ENCODE peak calls at places on chromosomes 13 and 19, in nine cellular contexts. P, Q, C, Y, O, U, R, J and W are unnamed samples.

GRCh38 chr13:53242015-53242414 is 213.4 kb downstream of the OLFM4 start:
- DNase-seq in J (no peak), P (no peak), Y (no peak), U (no peak), C (no peak), O (no peak), Q (no peak), R (no peak), W (no peak)

GRCh38 chr13:48235100-48235813 is 2.3 kb downstream of the ITM2B start:
- DNase-seq in J (peak; percentile 25), O (no peak), Y (peak; percentile 67), Q (no peak), R (no peak), U (no peak), P (no peak), C (peak; percentile 45), W (no peak)

GRCh38 chr19:10353793-10354391 is 14.5 kb upstream of the ICAM3 start:
- DNase-seq in Q (peak; percentile 55), P (no peak), J (peak; percentile 17), U (no peak), O (peak; percentile 90), R (no peak), C (peak; percentile 95), Y (no peak), W (no peak)

GRCh38 chr19:13270514-13271105 is 120.4 kb downstream of the IER2 start:
- DNase-seq in C (no peak), J (no peak), O (no peak), P (no peak), R (no peak), U (no peak), Y (no peak), Q (no peak), W (no peak)

GRCh38 chr13:27962128-27962841 is 6.8 kb downstream of the CDX2 start:
- DNase-seq in J (no peak), C (no peak), P (peak; percentile 52), R (no peak), Q (no peak), O (no peak), U (no peak), Y (no peak), W (peak; percentile 61)

GRCh38 chr19:45091031-45091918 is 1.7 kb upstream of the PPP1R37 start:
- DNase-seq in O (peak; percentile 98), P (no peak), Y (peak; percentile 99), R (peak; percentile 76), U (peak; percentile 99), J (peak; percentile 99), C (peak; percentile 99), Q (peak; percentile 97), W (peak; percentile 97)

GRCh38 chr19:5947435-5947834 is 30.5 kb downstream of the RANBP3 start:
- DNase-seq in P (no peak), C (peak; percentile 69), U (no peak), R (no peak), O (peak; percentile 69), Y (peak; percentile 64), Q (no peak), J (peak; percentile 67), W (peak; percentile 65)

GRCh38 chr13:31885994-31886393 is 145.6 kb upstream of the FRY start:
- DNase-seq in C (no peak), R (no peak), Y (no peak), U (no peak), O (no peak), P (no peak), J (peak; percentile 4), Q (no peak), W (no peak)

GRCh38 chr13:21668665-21669599 is 1.9 kb upstream of the FGF9 start:
- DNase-seq in O (no peak), C (peak; percentile 68), Y (no peak), J (peak; percentile 69), R (no peak), P (no peak), U (no peak), Q (peak; percentile 40), W (no peak)

GRCh38 chr19:55676384-55676783 is 1.4 kb downstream of the EPN1 start:
- DNase-seq in C (no peak), U (no peak), Y (no peak), O (no peak), Q (no peak), R (no peak), J (peak; percentile 13), P (no peak), W (no peak)

GRCh38 chr13:48818495-48818961 is 157.2 kb upstream of the FNDC3A start:
- DNase-seq in Q (no peak), C (peak; percentile 33), J (peak; percentile 98), R (no peak), P (no peak), Y (no peak), U (no peak), O (no peak), W (peak; percentile 40)

GRCh38 chr13:74975122-74975521 is 506.8 kb downstream of the TBC1D4 start:
- DNase-seq in Q (no peak), C (no peak), O (no peak), U (no peak), R (no peak), J (no peak), P (no peak), Y (no peak), W (no peak)

GRCh38 chr13:88979465-88980180 is 1308.5 kb downstream of the SLITRK5 start:
- DNase-seq in R (no peak), P (no peak), Q (no peak), O (no peak), Y (no peak), U (no peak), J (no peak), C (no peak), W (no peak)

GRCh38 chr13:39484506-39485313 is 118.3 kb downstream of the LHFPL6 start:
- DNase-seq in P (no peak), R (no peak), J (peak; percentile 77), U (no peak), Y (no peak), Q (no peak), C (no peak), O (no peak), W (no peak)

GRCh38 chr19:1567116-1567847 is 843 bp downstream of the MEX3D start:
- DNase-seq in C (peak; percentile 45), R (no peak), Q (no peak), J (no peak), U (no peak), O (no peak), P (no peak), Y (no peak), W (no peak)

GRCh38 chr13:99269627-99270252 is 11.6 kb upstream of the GPR18 start:
- DNase-seq in J (peak; percentile 78), U (no peak), P (peak; percentile 25), Q (peak; percentile 30), O (no peak), C (peak; percentile 29), Y (no peak), R (no peak), W (no peak)

GRCh38 chr19:45059258-45059965 is 16.9 kb downstream of the ZNF296 start:
- DNase-seq in J (peak; percentile 69), Q (peak; percentile 64), P (peak; percentile 78), O (peak; percentile 81), U (peak; percentile 81), Y (peak; percentile 74), C (peak; percentile 92), R (no peak), W (peak; percentile 70)

GRCh38 chr19:49956113-49956491 is 4.9 kb downstream of the SIGLEC11 start:
- DNase-seq in C (no peak), Q (no peak), U (peak; percentile 0), P (no peak), O (no peak), J (no peak), Y (no peak), R (no peak), W (no peak)

GRCh38 chr13:108632649-108633167 is 3.3 kb downstream of the MYO16 start:
- DNase-seq in O (no peak), P (no peak), Y (no peak), C (no peak), R (no peak), U (no peak), J (no peak), Q (no peak), W (no peak)

GRCh38 chr19:3604987-3605343 is 1.7 kb downstream of the TBXA2R start:
- DNase-seq in Y (no peak), U (no peak), Q (no peak), C (peak; percentile 26), P (no peak), J (no peak), O (no peak), R (no peak), W (no peak)

GRCh38 chr19:3606690-3607289 is at the start of gene TBXA2R:
- DNase-seq in Q (peak; percentile 88), Y (peak; percentile 66), C (peak; percentile 90), P (no peak), R (no peak), O (peak; percentile 82), J (peak; percentile 43), U (no peak), W (peak; percentile 41)

GRCh38 chr19:3606174-3606689 is 443 bp downstream of the TBXA2R start:
- DNase-seq in O (no peak), U (peak; percentile 76), Y (peak; percentile 46), J (no peak), R (no peak), C (peak; percentile 68), P (no peak), Q (peak; percentile 32), W (no peak)

GRCh38 chr19:3605361-3605760 is 1.3 kb downstream of the TBXA2R start:
- DNase-seq in P (no peak), U (no peak), Q (no peak), C (no peak), O (no peak), R (no peak), J (no peak), Y (no peak), W (no peak)

GRCh38 chr19:3605770-3606169 is 905 bp downstream of the TBXA2R start:
- DNase-seq in P (no peak), R (no peak), J (no peak), Y (no peak), U (no peak), O (no peak), C (peak; percentile 8), Q (no peak), W (no peak)
- TF ChIP-seq POLR2A in P (no peak), R (no peak), J (no peak), Y (no peak), U (no peak), O (no peak), C (no peak), Q (no peak), W (no peak)

GRCh38 chr19:42295342-42295741 is 6.6 kb upstream of the PRR19 start:
- DNase-seq in C (no peak), Q (no peak), P (no peak), U (no peak), Y (no peak), R (no peak), O (no peak), J (no peak), W (no peak)
- H3K4me3 ChIP-seq in C (no peak overlapping the region), Q (no peak overlapping the region), P (no peak overlapping the region), U (no peak overlapping the region), Y (no peak overlapping the region), R (no peak overlapping the region), O (no peak overlapping the region), J (no peak overlapping the region), W (no peak overlapping the region)

GRCh38 chr13:44230736-44231135 is 142.9 kb upstream of the SERP2 start:
- DNase-seq in C (no peak), Q (no peak), Y (no peak), J (no peak), R (no peak), O (no peak), P (no peak), U (no peak), W (no peak)
- TF ChIP-seq CTCF in C (no peak), Q (no peak), Y (no peak), J (no peak), R (no peak), O (no peak), P (no peak), U (no peak), W (no peak)

GRCh38 chr19:40806385-40807146 is 7.6 kb downstream of the EGLN2 start:
- DNase-seq in Q (peak; percentile 86), Y (peak; percentile 87), O (peak; percentile 84), U (peak; percentile 67), C (peak; percentile 77), P (peak; percentile 66), R (peak; percentile 38), J (peak; percentile 95), W (peak; percentile 96)
- TF ChIP-seq POLR2A in Q (peak; percentile 16), Y (no peak), O (peak; percentile 29), U (no peak), C (no peak), P (no peak), R (no peak), J (no peak), W (no peak)